ENCODE peak calls at places on chromosomes 5 and 9, in five cellular contexts. A is HepG2, P is H1, G is GM12878, B is K562. Y is an unnamed sample.

GRCh38 chr5:91867799-91868198 is 484.7 kb upstream of the ARRDC3 start:
- DNase-seq in A (no peak), P (no peak), G (no peak), B (no peak), Y (no peak)

GRCh38 chr5:36607114-36607561 is 732 bp downstream of the SLC1A3 start:
- DNase-seq in A (no peak), P (no peak), G (no peak), B (no peak), Y (peak; percentile 33)

GRCh38 chr9:131324736-131325679 is 35.5 kb downstream of the PLPP7 start:
- DNase-seq in A (no peak), P (no peak), G (no peak), B (no peak), Y (no peak)

GRCh38 chr5:100479079-100479688 is 56.0 kb upstream of the FAM174A start:
- DNase-seq in A (peak; percentile 45), P (no peak), G (peak; percentile 15), B (no peak), Y (peak; percentile 43)

GRCh38 chr5:31811210-31811609 is 172.3 kb downstream of the PDZD2 start:
- DNase-seq in A (peak; percentile 17), P (no peak), G (no peak), B (no peak), Y (peak; percentile 48)

GRCh38 chr9:68493953-68494541 is 46.6 kb downstream of the TMEM252 start:
- DNase-seq in A (no peak), P (no peak), G (no peak), B (no peak), Y (no peak)

GRCh38 chr9:108040783-108041182 is 551.2 kb upstream of the KLF4 start:
- DNase-seq in A (no peak), P (no peak), G (no peak), B (peak; percentile 20), Y (no peak)

GRCh38 chr5:93580387-93581100 is 475 bp downstream of the NR2F1-AS1 start:
- DNase-seq in A (no peak), P (no peak), G (no peak), B (no peak), Y (no peak)

GRCh38 chr5:172721455-172722308 is 49.3 kb downstream of the DUSP1 start:
- DNase-seq in A (no peak), P (no peak), G (no peak), B (no peak), Y (no peak)

GRCh38 chr5:153767221-153768218 is 271.2 kb downstream of the FAM114A2 start:
- DNase-seq in A (no peak), P (no peak), G (no peak), B (no peak), Y (no peak)

GRCh38 chr5:178499352-178499751 is 90.8 kb downstream of the COL23A1 start:
- DNase-seq in A (no peak), P (no peak), G (no peak), B (no peak), Y (no peak)

GRCh38 chr9:16627967-16628366 is 242.5 kb downstream of the BNC2 start:
- DNase-seq in A (no peak), P (no peak), G (no peak), B (no peak), Y (no peak)

GRCh38 chr9:84121991-84122523 is 141.5 kb downstream of the RMI1 start:
- DNase-seq in A (no peak), P (no peak), G (no peak), B (no peak), Y (no peak)

GRCh38 chr5:157106668-157107461 is 2.0 kb downstream of the HAVCR2 start:
- DNase-seq in A (no peak), P (no peak), G (peak; percentile 15), B (no peak), Y (no peak)

GRCh38 chr9:127172066-127172707 is 49.8 kb upstream of the ANGPTL2 start:
- DNase-seq in A (no peak), P (no peak), G (no peak), B (no peak), Y (no peak)

GRCh38 chr5:38094889-38095288 is 163.5 kb upstream of the EGFLAM start:
- DNase-seq in A (no peak), P (no peak), G (no peak), B (no peak), Y (no peak)

GRCh38 chr9:112790231-112790774 is 39.7 kb downstream of the SNX30 start:
- DNase-seq in A (no peak), P (no peak), G (no peak), B (no peak), Y (no peak)

GRCh38 chr5:167029488-167029887 is 1262.0 kb upstream of the WWC1 start:
- DNase-seq in A (no peak), P (no peak), G (no peak), B (no peak), Y (no peak)

GRCh38 chr5:55894135-55894534 is 43.0 kb downstream of the IL31RA start:
- DNase-seq in A (no peak), P (no peak), G (no peak), B (no peak), Y (no peak)

GRCh38 chr5:122267195-122267594 is 44.8 kb upstream of the SNCAIP start:
- DNase-seq in A (no peak), P (no peak), G (no peak), B (no peak), Y (no peak)

GRCh38 chr9:126154869-126155268 is 171.8 kb upstream of the MVB12B start:
- DNase-seq in A (no peak), P (no peak), G (no peak), B (no peak), Y (no peak)

GRCh38 chr5:140324041-140324833 is 21.3 kb upstream of the PFDN1 start:
- DNase-seq in A (peak; percentile 62), P (no peak), G (no peak), B (no peak), Y (no peak)
- TF ChIP-seq SRF in A (no peak), P (no peak), G (no peak), B (no peak), Y (no peak)

DNA sequence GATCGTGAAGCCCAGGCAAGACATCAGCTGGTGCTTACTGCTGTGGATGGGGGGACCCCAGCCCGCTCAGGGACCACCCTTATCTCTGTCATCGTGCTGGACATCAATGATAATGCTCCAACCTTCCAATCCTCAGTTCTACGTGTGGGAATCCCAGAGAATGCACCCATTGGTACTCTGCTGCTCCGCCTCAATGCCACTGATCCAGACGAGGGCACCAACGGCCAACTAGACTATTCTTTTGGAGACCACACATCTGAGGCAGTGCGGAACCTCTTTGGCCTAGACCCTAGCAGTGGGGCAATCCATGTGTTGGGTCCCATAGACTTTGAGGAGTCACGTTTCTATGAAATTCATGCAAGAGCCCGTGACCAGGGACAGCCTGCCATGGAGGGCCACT is 960 bp downstream of the PCDHGC5 start:
- DNase-seq in A (no peak), P (no peak), G (no peak), B (no peak), Y (no peak)
- H3K9me3 ChIP-seq in A (no peaks in the 10 kb centered on the region), P (no peaks in the 10 kb centered on the region), G (no peaks in the 10 kb centered on the region), B (no peaks in the 10 kb centered on the region), Y (no peaks in the 10 kb centered on the region)

DNA sequence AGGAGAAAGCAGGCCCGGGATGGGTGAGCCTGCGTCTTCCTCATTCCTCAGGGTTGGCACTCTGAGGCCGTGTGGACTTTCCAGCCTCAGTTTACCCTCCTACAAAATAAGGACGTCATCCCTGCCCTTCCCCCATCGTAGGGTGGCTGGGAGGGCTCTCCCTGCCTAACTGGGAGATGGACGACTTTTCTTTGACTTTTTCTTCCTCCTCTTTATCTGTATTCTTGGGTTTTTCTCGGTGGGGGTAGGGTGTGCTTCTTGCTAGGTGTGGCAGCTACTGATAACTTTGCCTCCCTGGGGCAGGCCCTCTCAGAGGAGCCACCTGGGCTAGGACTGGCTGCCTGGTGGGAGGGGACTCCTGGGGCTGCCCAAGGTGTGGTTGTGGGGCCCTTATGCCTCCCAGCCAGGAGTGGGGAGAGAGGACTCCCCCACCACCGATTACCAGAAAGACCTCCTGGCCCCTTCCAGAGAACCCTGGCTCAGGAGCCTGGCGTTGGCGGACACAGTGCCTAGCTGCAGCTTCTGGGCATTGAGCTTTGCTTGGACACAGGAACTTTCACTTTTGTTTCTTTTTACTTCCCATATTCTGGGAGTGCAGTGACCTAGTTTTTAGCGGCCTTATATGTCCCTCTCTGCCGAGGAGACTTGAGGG is 6.1 kb downstream of the GLIPR2 start:
- DNase-seq in A (no peak), P (no peak), G (no peak), B (peak; percentile 71), Y (no peak)
- TF ChIP-seq ATF3 in A (no peak), P (no peak), G (no peak), B (no peak), Y (no peak)

DNA sequence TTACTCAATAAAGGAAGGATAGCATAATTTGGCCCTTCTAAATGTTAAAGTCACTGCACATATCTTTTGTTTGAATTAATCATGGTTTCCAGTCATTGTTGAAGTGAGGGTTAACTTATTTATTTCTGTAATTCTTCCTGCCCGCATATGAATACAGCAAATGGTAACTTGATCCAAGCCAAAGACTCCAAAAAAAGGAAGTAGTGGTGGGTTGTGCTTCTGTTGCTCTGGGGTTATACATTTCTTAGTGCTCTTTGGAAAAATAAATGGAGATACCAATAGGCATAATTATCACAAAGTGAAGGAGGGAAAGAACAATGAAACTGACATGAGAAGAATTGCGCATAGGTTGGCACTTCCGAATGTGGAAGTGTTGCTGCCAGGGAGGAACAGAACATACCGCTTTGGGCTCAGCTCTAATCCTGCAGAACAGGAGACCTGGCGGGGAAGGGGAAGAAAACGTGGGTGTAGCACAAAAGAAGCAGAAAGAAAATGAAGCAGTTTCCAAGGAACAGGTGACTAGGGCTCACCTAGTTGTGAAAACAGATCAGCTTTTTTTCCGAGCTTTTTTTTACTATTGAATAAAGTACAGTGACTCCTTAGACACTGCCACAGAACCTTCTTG is 69.7 kb upstream of the TAF11L2 start:
- DNase-seq in A (no peak), P (no peak), G (no peak), B (no peak), Y (no peak)
- TF ChIP-seq SRF in A (no peak), P (no peak), G (no peak), B (no peak), Y (no peak)

GRCh38 chr9:136762221-136762691 is 2.1 kb downstream of the LCN15 start:
- DNase-seq in A (no peak), P (no peak), G (no peak), B (no peak), Y (no peak)
- H3K9me3 ChIP-seq in A (no peaks in the 10 kb centered on the region), P (no peaks in the 10 kb centered on the region), G (no peaks in the 10 kb centered on the region), B (no peaks in the 10 kb centered on the region), Y (no peaks in the 10 kb centered on the region)